ENCODE peak calls at places on chromosomes 1 and 21, in seven cellular contexts. R is MCF 10A, S is non-pigmented ciliary epithelial cell, Q is heart right ventricle, I is lung microvascular endothelial cell, T is activated T-cell treated with anti-CD3 and anti-CD28 coated beads for 1 hour, W is A549. M is an unnamed sample.

GRCh38 chr1:117607471-117607870 is 1.6 kb downstream of the TENT5C start:
- DNase-seq in R (no peak), S (no peak), Q (no peak), I (no peak), T (peak), W (no peak), M (no peak)

GRCh38 chr1:167864392-167864992 is 49.4 kb downstream of the ADCY10 start:
- DNase-seq in R (no peak), S (no peak), Q (no peak), I (no peak), T (no peak), W (no peak), M (no peak)

GRCh38 chr1:63804829-63805484 is 31.1 kb downstream of the ROR1 start:
- DNase-seq in R (no peak), S (no peak), Q (no peak), I (no peak), T (no peak), W (no peak), M (no peak)

GRCh38 chr1:3105167-3105863 is 36.3 kb downstream of the PRDM16 start:
- DNase-seq in R (no peak), S (no peak), Q (no peak), I (no peak), T (no peak), W (no peak), M (no peak)

GRCh38 chr1:42752284-42752683 is 12.2 kb upstream of the CLDN19 start:
- DNase-seq in R (no peak), S (no peak), Q (no peak), I (no peak), T (no peak), W (no peak), M (no peak)

GRCh38 chr1:52927219-52928082 is at the start of gene SCP2:
- DNase-seq in R (peak), S (no peak), Q (peak), I (peak), T (peak), W (peak), M (no peak)

GRCh38 chr1:116825735-116826438 is 71.7 kb downstream of the CD2 start:
- DNase-seq in R (no peak), S (no peak), Q (no peak), I (no peak), T (no peak), W (no peak), M (no peak)

GRCh38 chr1:228513244-228513900 is 26.2 kb downstream of the RNF187 start:
- DNase-seq in R (no peak), S (no peak), Q (no peak), I (no peak), T (no peak), W (no peak), M (no peak)

GRCh38 chr21:21200103-21200938 is 202.1 kb downstream of the NCAM2 start:
- DNase-seq in R (peak), S (peak), Q (peak), I (peak), T (no peak), W (peak), M (peak)

GRCh38 chr1:222632749-222633148 is 14.9 kb downstream of the MIA3 start:
- DNase-seq in R (no peak), S (no peak), Q (no peak), I (no peak), T (no peak), W (no peak), M (no peak)

GRCh38 chr1:53890522-53890941 is 935 bp upstream of the YIPF1 start:
- DNase-seq in R (peak), S (no peak), Q (no peak), I (no peak), T (no peak), W (no peak), M (no peak)

GRCh38 chr1:109248797-109249629 is at the start of gene CELSR2:
- DNase-seq in R (peak), S (no peak), Q (no peak), I (peak), T (peak), W (peak), M (no peak)

GRCh38 chr1:201325678-201326060 is 42.4 kb downstream of the PKP1 start:
- DNase-seq in R (no peak), S (no peak), Q (no peak), I (no peak), T (no peak), W (no peak), M (no peak)

GRCh38 chr1:39576016-39576657 is 453 bp downstream of the PABPC4 start:
- DNase-seq in R (peak), S (no peak), Q (no peak), I (peak), T (peak), W (no peak), M (no peak)

GRCh38 chr1:64980745-64981601 is 14.6 kb upstream of the JAK1 start:
- DNase-seq in R (no peak), S (no peak), Q (no peak), I (no peak), T (no peak), W (no peak), M (no peak)

GRCh38 chr1:109759513-109760334 is 4.0 kb downstream of the EPS8L3 start:
- DNase-seq in R (no peak), S (no peak), Q (peak), I (no peak), T (no peak), W (no peak), M (no peak)

GRCh38 chr1:94095112-94095637 is 25.8 kb downstream of the ABCA4 start:
- DNase-seq in R (no peak), S (peak), Q (peak), I (peak), T (no peak), W (no peak), M (no peak)

GRCh38 chr1:168752171-168752570 is 23.2 kb upstream of the DPT start:
- DNase-seq in R (no peak), S (no peak), Q (no peak), I (no peak), T (no peak), W (peak), M (no peak)

GRCh38 chr21:35368326-35368725 is 319.2 kb upstream of the RUNX1 start:
- DNase-seq in R (no peak), S (no peak), Q (no peak), I (no peak), T (no peak), W (no peak), M (no peak)

GRCh38 chr1:46595127-46595526 is 8.9 kb downstream of the MKNK1 start:
- DNase-seq in R (no peak), S (no peak), Q (peak), I (no peak), T (no peak), W (no peak), M (no peak)

GRCh38 chr1:91716339-91716738 is 169.6 kb downstream of the TGFBR3 start:
- DNase-seq in R (no peak), S (no peak), Q (no peak), I (no peak), T (no peak), W (no peak), M (no peak)

GRCh38 chr1:173409613-173410012 is 67.5 kb upstream of the PRDX6 start:
- DNase-seq in R (peak), S (peak), Q (peak), I (peak), T (no peak), W (no peak), M (no peak)

GRCh38 chr1:199422206-199422605 is 605.3 kb upstream of the NR5A2 start:
- DNase-seq in R (peak), S (no peak), Q (no peak), I (peak), T (no peak), W (peak), M (peak)

GRCh38 chr1:166064324-166064926 is 102.4 kb downstream of the FAM78B start:
- DNase-seq in R (no peak), S (no peak), Q (no peak), I (no peak), T (no peak), W (no peak), M (no peak)

GRCh38 chr1:241702436-241702835 is 50.4 kb downstream of the WDR64 start:
- DNase-seq in R (peak), S (peak), Q (no peak), I (no peak), T (no peak), W (peak), M (peak)

GRCh38 chr1:178781549-178781948 is 56.5 kb downstream of the RALGPS2 start:
- DNase-seq in R (no peak), S (no peak), Q (no peak), I (no peak), T (no peak), W (no peak), M (no peak)

GRCh38 chr1:208681878-208682663 is 437.9 kb upstream of the PLXNA2 start:
- DNase-seq in R (peak), S (no peak), Q (peak), I (peak), T (no peak), W (no peak), M (no peak)

GRCh38 chr1:25246600-25247023 is 642 bp downstream of the RSRP1 start:
- DNase-seq in R (no peak), S (no peak), Q (peak), I (peak), T (no peak), W (no peak), M (no peak)

GRCh38 chr1:26627959-26628358 is 67.9 kb upstream of the ARID1A start:
- DNase-seq in R (no peak), S (no peak), Q (no peak), I (no peak), T (no peak), W (no peak), M (no peak)

GRCh38 chr1:110152133-110152785 is 2.0 kb downstream of the SLC6A17 start:
- DNase-seq in R (peak), S (no peak), Q (no peak), I (peak), T (no peak), W (peak), M (no peak)

GRCh38 chr1:92409946-92410345 is 76.8 kb downstream of the GFI1 start:
- DNase-seq in R (no peak), S (no peak), Q (no peak), I (no peak), T (no peak), W (no peak), M (no peak)

GRCh38 chr1:166691476-166691875 is 147.8 kb upstream of the POGK start:
- DNase-seq in R (peak), S (no peak), Q (no peak), I (no peak), T (no peak), W (no peak), M (no peak)

GRCh38 chr1:83546863-83547262 is 452.1 kb downstream of the TTLL7 start:
- DNase-seq in R (peak), S (no peak), Q (no peak), I (no peak), T (no peak), W (no peak), M (no peak)

GRCh38 chr21:43731476-43731875 is 12.5 kb downstream of the PDXK start:
- DNase-seq in R (no peak), S (no peak), Q (no peak), I (no peak), T (no peak), W (no peak), M (no peak)

GRCh38 chr1:179754031-179754624 is 11.0 kb downstream of the FAM163A start:
- DNase-seq in R (peak), S (peak), Q (no peak), I (peak), T (no peak), W (no peak), M (peak)

GRCh38 chr1:18805116-18805515 is 54.3 kb downstream of the TAS1R2 start:
- DNase-seq in R (no peak), S (no peak), Q (no peak), I (no peak), T (no peak), W (no peak), M (no peak)

GRCh38 chr1:14778882-14779594 is 180.6 kb downstream of the KAZN start:
- DNase-seq in R (peak), S (no peak), Q (peak), I (peak), T (peak), W (peak), M (no peak)

GRCh38 chr1:220594356-220594755 is 66.4 kb downstream of the MARK1 start:
- DNase-seq in R (no peak), S (peak), Q (no peak), I (no peak), T (no peak), W (no peak), M (no peak)

GRCh38 chr1:18949689-18950414 is 6.6 kb downstream of the IFFO2 start:
- DNase-seq in R (peak), S (no peak), Q (peak), I (peak), T (no peak), W (peak), M (no peak)

M was measured in AG09309.